ENCODE peak calls at places on chromosomes 6 and 20, in eight cellular contexts. One of them, this sample, is unnamed.

GRCh38 chr6:28209753-28210535 is 15.1 kb upstream of the ZSCAN9 start:
- DNase-seq in left lung: no peak
- DNase-seq in Peyer's patch: no peak
- DNase-seq in Calu3: no peak
- DNase-seq in omental fat pad: no peak
- DNase-seq in CD4-positive, alpha-beta T cell: no peak
- DNase-seq in astrocyte of the spinal cord: no peak
- DNase-seq in astrocyte: no peak
- DNase-seq in this sample: no peak

GRCh38 chr6:1105833-1106400 is 206.0 kb upstream of the FOXQ1 start:
- DNase-seq in left lung: no peak
- DNase-seq in Peyer's patch: no peak
- DNase-seq in omental fat pad: no peak
- DNase-seq in CD4-positive, alpha-beta T cell: no peak
- DNase-seq in astrocyte: no peak
- DNase-seq in astrocyte of the spinal cord: no peak
- DNase-seq in Calu3: no peak
- DNase-seq in this sample: no peak

GRCh38 chr6:132456700-132457143 is 55.4 kb upstream of the MOXD1 start:
- DNase-seq in Peyer's patch: peak; percentile 56
- DNase-seq in left lung: peak; percentile 53
- DNase-seq in astrocyte: no peak
- DNase-seq in omental fat pad: no peak
- DNase-seq in CD4-positive, alpha-beta T cell: no peak
- DNase-seq in astrocyte of the spinal cord: no peak
- DNase-seq in Calu3: no peak
- DNase-seq in this sample: peak; percentile 17

GRCh38 chr6:51915098-51915497 is 172.3 kb downstream of the PKHD1 start:
- DNase-seq in left lung: no peak
- DNase-seq in astrocyte of the spinal cord: no peak
- DNase-seq in astrocyte: no peak
- DNase-seq in CD4-positive, alpha-beta T cell: no peak
- DNase-seq in Peyer's patch: no peak
- DNase-seq in Calu3: no peak
- DNase-seq in omental fat pad: no peak
- DNase-seq in this sample: no peak

GRCh38 chr6:23523771-23524170 is 602.2 kb upstream of the NRSN1 start:
- DNase-seq in Peyer's patch: no peak
- DNase-seq in omental fat pad: no peak
- DNase-seq in left lung: no peak
- DNase-seq in CD4-positive, alpha-beta T cell: no peak
- DNase-seq in Calu3: no peak
- DNase-seq in astrocyte of the spinal cord: no peak
- DNase-seq in astrocyte: no peak
- DNase-seq in this sample: no peak

GRCh38 chr6:7705483-7705882 is 20.4 kb upstream of the BMP6 start:
- DNase-seq in Calu3: no peak
- DNase-seq in left lung: no peak
- DNase-seq in astrocyte of the spinal cord: no peak
- DNase-seq in omental fat pad: no peak
- DNase-seq in Peyer's patch: no peak
- DNase-seq in CD4-positive, alpha-beta T cell: no peak
- DNase-seq in astrocyte: no peak
- DNase-seq in this sample: no peak

GRCh38 chr6:140366991-140367390 is 992.5 kb upstream of the CITED2 start:
- DNase-seq in omental fat pad: no peak
- DNase-seq in astrocyte of the spinal cord: peak; percentile 84
- DNase-seq in Peyer's patch: no peak
- DNase-seq in left lung: no peak
- DNase-seq in astrocyte: peak; percentile 92
- DNase-seq in Calu3: peak; percentile 30
- DNase-seq in CD4-positive, alpha-beta T cell: no peak
- DNase-seq in this sample: peak; percentile 76

GRCh38 chr6:14487625-14488024 is 370.1 kb downstream of the CD83 start:
- DNase-seq in Calu3: no peak
- DNase-seq in astrocyte of the spinal cord: no peak
- DNase-seq in Peyer's patch: no peak
- DNase-seq in CD4-positive, alpha-beta T cell: no peak
- DNase-seq in omental fat pad: no peak
- DNase-seq in left lung: no peak
- DNase-seq in astrocyte: no peak
- DNase-seq in this sample: no peak

GRCh38 chr20:4949833-4950178 is 51.5 kb downstream of the SLC23A2 start:
- DNase-seq in CD4-positive, alpha-beta T cell: no peak
- DNase-seq in Calu3: no peak
- DNase-seq in Peyer's patch: no peak
- DNase-seq in astrocyte: peak; percentile 58
- DNase-seq in left lung: no peak
- DNase-seq in astrocyte of the spinal cord: peak; percentile 45
- DNase-seq in omental fat pad: no peak
- DNase-seq in this sample: no peak

GRCh38 chr6:56730663-56731529 is 88.2 kb upstream of the DST start:
- DNase-seq in left lung: no peak
- DNase-seq in Calu3: no peak
- DNase-seq in Peyer's patch: no peak
- DNase-seq in astrocyte of the spinal cord: peak; percentile 83
- DNase-seq in CD4-positive, alpha-beta T cell: no peak
- DNase-seq in astrocyte: peak; percentile 82
- DNase-seq in omental fat pad: no peak
- DNase-seq in this sample: peak; percentile 82

GRCh38 chr6:163461696-163462095 is 47.2 kb downstream of the QKI start:
- DNase-seq in left lung: no peak
- DNase-seq in Peyer's patch: no peak
- DNase-seq in omental fat pad: no peak
- DNase-seq in astrocyte: no peak
- DNase-seq in astrocyte of the spinal cord: no peak
- DNase-seq in CD4-positive, alpha-beta T cell: no peak
- DNase-seq in Calu3: no peak
- DNase-seq in this sample: no peak

GRCh38 chr6:19860235-19860877 is 23.2 kb downstream of the ID4 start:
- DNase-seq in Calu3: peak; percentile 82
- DNase-seq in Peyer's patch: no peak
- DNase-seq in CD4-positive, alpha-beta T cell: no peak
- DNase-seq in astrocyte of the spinal cord: no peak
- DNase-seq in omental fat pad: no peak
- DNase-seq in left lung: no peak
- DNase-seq in astrocyte: no peak
- DNase-seq in this sample: no peak

GRCh38 chr6:112408522-112408921 is 61.4 kb downstream of the RFPL4B start:
- DNase-seq in CD4-positive, alpha-beta T cell: no peak
- DNase-seq in Calu3: no peak
- DNase-seq in omental fat pad: no peak
- DNase-seq in astrocyte: no peak
- DNase-seq in Peyer's patch: no peak
- DNase-seq in astrocyte of the spinal cord: no peak
- DNase-seq in left lung: no peak
- DNase-seq in this sample: no peak

GRCh38 chr20:38628580-38629470 is 27.2 kb downstream of the ARHGAP40 start:
- DNase-seq in left lung: no peak
- DNase-seq in astrocyte: no peak
- DNase-seq in omental fat pad: no peak
- DNase-seq in CD4-positive, alpha-beta T cell: no peak
- DNase-seq in Peyer's patch: no peak
- DNase-seq in Calu3: peak; percentile 50
- DNase-seq in astrocyte of the spinal cord: no peak
- DNase-seq in this sample: no peak

GRCh38 chr6:287500-287883 is 4.8 kb upstream of the DUSP22 start:
- DNase-seq in astrocyte: no peak
- DNase-seq in Calu3: no peak
- DNase-seq in Peyer's patch: no peak
- DNase-seq in CD4-positive, alpha-beta T cell: no peak
- DNase-seq in omental fat pad: no peak
- DNase-seq in astrocyte of the spinal cord: no peak
- DNase-seq in left lung: no peak
- DNase-seq in this sample: no peak

GRCh38 chr6:170031096-170031471 is 259.8 kb downstream of the DLL1 start:
- DNase-seq in omental fat pad: no peak
- DNase-seq in left lung: peak; percentile 80
- DNase-seq in CD4-positive, alpha-beta T cell: no peak
- DNase-seq in astrocyte of the spinal cord: no peak
- DNase-seq in Peyer's patch: peak; percentile 46
- DNase-seq in Calu3: no peak
- DNase-seq in astrocyte: no peak
- DNase-seq in this sample: no peak

GRCh38 chr6:154169193-154169847 is 130.3 kb downstream of the OPRM1 start:
- DNase-seq in omental fat pad: no peak
- DNase-seq in Peyer's patch: no peak
- DNase-seq in astrocyte: peak; percentile 5
- DNase-seq in Calu3: no peak
- DNase-seq in CD4-positive, alpha-beta T cell: no peak
- DNase-seq in astrocyte of the spinal cord: peak; percentile 24
- DNase-seq in left lung: no peak
- DNase-seq in this sample: no peak

GRCh38 chr6:133973109-133973971 is 20.3 kb downstream of the TBPL1 start:
- DNase-seq in Peyer's patch: no peak
- DNase-seq in astrocyte of the spinal cord: peak; percentile 77
- DNase-seq in Calu3: no peak
- DNase-seq in astrocyte: no peak
- DNase-seq in left lung: no peak
- DNase-seq in omental fat pad: no peak
- DNase-seq in CD4-positive, alpha-beta T cell: no peak
- DNase-seq in this sample: peak; percentile 46

GRCh38 chr6:158255280-158255973 is 56.8 kb upstream of the TULP4 start:
- DNase-seq in Calu3: no peak
- DNase-seq in omental fat pad: no peak
- DNase-seq in CD4-positive, alpha-beta T cell: no peak
- DNase-seq in astrocyte of the spinal cord: no peak
- DNase-seq in astrocyte: no peak
- DNase-seq in Peyer's patch: no peak
- DNase-seq in left lung: no peak
- DNase-seq in this sample: no peak

GRCh38 chr6:136945072-136945471 is 23.0 kb downstream of the SLC35D3 start:
- DNase-seq in left lung: no peak
- DNase-seq in astrocyte: no peak
- DNase-seq in Peyer's patch: no peak
- DNase-seq in Calu3: no peak
- DNase-seq in omental fat pad: no peak
- DNase-seq in CD4-positive, alpha-beta T cell: no peak
- DNase-seq in astrocyte of the spinal cord: no peak
- DNase-seq in this sample: no peak

GRCh38 chr6:46491789-46492547 is 719 bp upstream of the RCAN2 start:
- DNase-seq in omental fat pad: peak; percentile 28
- DNase-seq in left lung: peak; percentile 79
- DNase-seq in Calu3: peak; percentile 75
- DNase-seq in astrocyte: no peak
- DNase-seq in Peyer's patch: peak; percentile 55
- DNase-seq in CD4-positive, alpha-beta T cell: no peak
- DNase-seq in astrocyte of the spinal cord: no peak
- DNase-seq in this sample: no peak
- TF ChIP-seq CTCF in omental fat pad: no peak
- TF ChIP-seq CTCF in left lung: peak; percentile 35
- TF ChIP-seq CTCF in Calu3: peak; percentile 28
- TF ChIP-seq CTCF in astrocyte: peak; percentile 26
- TF ChIP-seq CTCF in Peyer's patch: peak; percentile 50
- TF ChIP-seq CTCF in CD4-positive, alpha-beta T cell: no peak
- TF ChIP-seq CTCF in astrocyte of the spinal cord: peak; percentile 59
- TF ChIP-seq CTCF in this sample: peak; percentile 63

GRCh38 chr20:48451401-48451800 is 376.4 kb downstream of the PREX1 start:
- DNase-seq in Peyer's patch: no peak
- DNase-seq in astrocyte of the spinal cord: no peak
- DNase-seq in left lung: no peak
- DNase-seq in Calu3: no peak
- DNase-seq in astrocyte: no peak
- DNase-seq in CD4-positive, alpha-beta T cell: no peak
- DNase-seq in omental fat pad: no peak
- DNase-seq in this sample: no peak
- TF ChIP-seq CTCF in Peyer's patch: no peak
- TF ChIP-seq CTCF in astrocyte of the spinal cord: no peak
- TF ChIP-seq CTCF in left lung: no peak
- TF ChIP-seq CTCF in Calu3: peak; percentile 26
- TF ChIP-seq CTCF in astrocyte: no peak
- TF ChIP-seq CTCF in CD4-positive, alpha-beta T cell: no peak
- TF ChIP-seq CTCF in omental fat pad: no peak
- TF ChIP-seq CTCF in this sample: no peak

DNA sequence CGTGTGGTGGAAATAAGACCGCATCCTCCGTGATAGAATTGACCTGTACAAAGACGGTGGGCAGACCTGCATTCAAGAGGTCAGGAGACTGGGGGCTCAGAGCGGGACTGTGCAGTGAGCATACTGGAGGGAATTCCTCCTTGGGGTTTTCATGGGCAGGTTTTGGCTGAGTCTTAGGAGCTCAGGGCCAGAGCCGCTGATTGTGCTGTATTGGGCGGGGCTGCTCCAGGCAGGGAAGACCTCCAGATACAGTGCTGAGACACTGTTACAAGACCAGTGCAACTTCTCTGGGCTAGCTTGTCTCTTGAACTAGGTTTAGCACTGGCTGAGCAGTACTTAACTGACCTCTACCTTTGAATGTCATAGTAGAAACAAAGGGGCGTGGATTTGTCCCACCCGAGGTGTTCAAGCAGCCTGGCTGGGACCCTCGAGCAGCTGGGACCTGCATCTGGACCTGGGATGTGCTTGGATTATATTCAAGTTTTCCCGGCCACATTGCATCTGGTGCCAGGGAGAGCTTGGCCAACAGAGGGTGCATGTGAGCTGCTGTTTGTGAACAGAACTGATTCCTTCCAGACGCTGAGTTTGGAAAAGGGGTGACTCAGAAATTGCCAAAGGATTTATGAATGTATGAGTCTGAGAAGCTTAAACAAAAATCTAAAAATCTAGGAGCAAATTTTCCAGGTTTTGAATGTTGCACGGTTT is 33.4 kb upstream of the SLC22A1 start:
- DNase-seq in Peyer's patch: peak; percentile 79
- DNase-seq in CD4-positive, alpha-beta T cell: no peak
- DNase-seq in astrocyte of the spinal cord: peak; percentile 79
- DNase-seq in left lung: no peak
- DNase-seq in astrocyte: peak; percentile 71
- DNase-seq in omental fat pad: no peak
- DNase-seq in Calu3: peak; percentile 56
- DNase-seq in this sample: peak; percentile 95
- TF ChIP-seq CTCF in Peyer's patch: peak; percentile 46
- TF ChIP-seq CTCF in CD4-positive, alpha-beta T cell: no peak
- TF ChIP-seq CTCF in astrocyte of the spinal cord: peak; percentile 95
- TF ChIP-seq CTCF in left lung: peak; percentile 41
- TF ChIP-seq CTCF in astrocyte: peak; percentile 96
- TF ChIP-seq CTCF in omental fat pad: no peak
- TF ChIP-seq CTCF in Calu3: peak; percentile 73
- TF ChIP-seq CTCF in this sample: peak; percentile 87

GRCh38 chr6:72622094-72622540 is 253 bp downstream of the KCNQ5 start:
- DNase-seq in astrocyte: no peak
- DNase-seq in astrocyte of the spinal cord: peak; percentile 43
- DNase-seq in CD4-positive, alpha-beta T cell: peak; percentile 51
- DNase-seq in omental fat pad: no peak
- DNase-seq in left lung: peak; percentile 86
- DNase-seq in Calu3: no peak
- DNase-seq in Peyer's patch: peak; percentile 70
- DNase-seq in this sample: peak; percentile 60
- TF ChIP-seq CTCF in astrocyte: no peak
- TF ChIP-seq CTCF in astrocyte of the spinal cord: peak; percentile 38
- TF ChIP-seq CTCF in CD4-positive, alpha-beta T cell: peak; percentile 0
- TF ChIP-seq CTCF in omental fat pad: no peak
- TF ChIP-seq CTCF in left lung: no peak
- TF ChIP-seq CTCF in Calu3: no peak
- TF ChIP-seq CTCF in Peyer's patch: peak; percentile 10
- TF ChIP-seq CTCF in this sample: peak; percentile 73